ENCODE peak calls at places on chromosomes 1 and 21, in seven cellular contexts. P, J, I, A, E, D and K are unnamed samples.

GRCh38 chr21:36320421-36321324 is 676 bp downstream of the MORC3 start:
- DNase-seq in P (peak), J (no peak), I (peak), A (peak), E (peak), D (peak), K (peak)

GRCh38 chr1:183310753-183311465 is 107.3 kb downstream of the NMNAT2 start:
- DNase-seq in P (no peak), J (no peak), I (no peak), A (no peak), E (no peak), D (no peak), K (no peak)

GRCh38 chr1:33826311-33826710 is 37.6 kb upstream of the HMGB4 start:
- DNase-seq in P (no peak), J (no peak), I (no peak), A (no peak), E (no peak), D (no peak), K (no peak)

GRCh38 chr1:15004396-15004795 is 149.2 kb upstream of the TMEM51 start:
- DNase-seq in P (no peak), J (no peak), I (no peak), A (peak), E (no peak), D (no peak), K (no peak)

GRCh38 chr1:66930823-66931174 is 6.0 kb downstream of the MIER1 start:
- DNase-seq in P (no peak), J (no peak), I (no peak), A (no peak), E (no peak), D (no peak), K (no peak)

GRCh38 chr1:169117599-169117998 is 11.1 kb downstream of the ATP1B1 start:
- DNase-seq in P (no peak), J (no peak), I (no peak), A (peak), E (no peak), D (no peak), K (no peak)

GRCh38 chr1:29200905-29201594 is 19.4 kb upstream of the SRSF4 start:
- DNase-seq in P (no peak), J (no peak), I (no peak), A (peak), E (no peak), D (no peak), K (no peak)

GRCh38 chr21:37742532-37742931 is 173.7 kb downstream of the KCNJ6 start:
- DNase-seq in P (no peak), J (no peak), I (no peak), A (no peak), E (no peak), D (no peak), K (no peak)

GRCh38 chr1:89820423-89821321 is at the start of gene LRRC8D:
- DNase-seq in P (no peak), J (peak), I (peak), A (peak), E (peak), D (peak), K (peak)

GRCh38 chr1:177966199-177966598 is 3.7 kb downstream of the SEC16B start:
- DNase-seq in P (no peak), J (no peak), I (no peak), A (no peak), E (no peak), D (no peak), K (no peak)

GRCh38 chr1:174079796-174080195 is 57.6 kb upstream of the RC3H1 start:
- DNase-seq in P (no peak), J (no peak), I (no peak), A (no peak), E (no peak), D (no peak), K (no peak)

GRCh38 chr1:95407864-95408291 is 173.9 kb downstream of the RWDD3 start:
- DNase-seq in P (no peak), J (peak), I (no peak), A (no peak), E (no peak), D (no peak), K (peak)

GRCh38 chr1:94101613-94101940 is 19.4 kb downstream of the ABCA4 start:
- DNase-seq in P (no peak), J (no peak), I (no peak), A (no peak), E (no peak), D (no peak), K (no peak)

GRCh38 chr1:57319165-57319564 is 104.7 kb downstream of the DAB1 start:
- DNase-seq in P (peak), J (no peak), I (no peak), A (peak), E (no peak), D (no peak), K (no peak)